ENCODE peak calls at places on chromosomes 3 and 15, in eight cellular contexts. C is HepG2; H is lung; B is upper lobe of left lung; F is CD8-positive, alpha-beta memory T cell; X is naive thymus-derived CD4-positive, alpha-beta T cell; Q is left ventricle myocardium inferior; P is Panc1. R is an unnamed sample.

GRCh38 chr3:44323341-44323955 is 15.1 kb upstream of the TCAIM start:
- DNase-seq in C (peak; percentile 55), H (no peak), B (peak; percentile 68), F (peak; percentile 25), X (peak; percentile 50), Q (peak; percentile 41), P (peak; percentile 35), R (peak; percentile 75)

GRCh38 chr3:184134746-184135148 is 411 bp upstream of the EIF2B5 start:
- DNase-seq in C (no peak), H (no peak), B (no peak), F (no peak), X (no peak), Q (no peak), P (no peak), R (no peak)

GRCh38 chr3:94423566-94423965 is 360.7 kb downstream of the NSUN3 start:
- DNase-seq in C (no peak), H (no peak), B (no peak), F (no peak), X (no peak), Q (no peak), P (no peak), R (no peak)

GRCh38 chr3:55156851-55157650 is 229.2 kb upstream of the LRTM1 start:
- DNase-seq in C (no peak), H (no peak), B (no peak), F (no peak), X (no peak), Q (no peak), P (no peak), R (no peak)

GRCh38 chr3:31546152-31546551 is 13.4 kb downstream of the STT3B start:
- DNase-seq in C (no peak), H (no peak), B (peak; percentile 43), F (no peak), X (no peak), Q (no peak), P (no peak), R (no peak)

GRCh38 chr3:49716169-49716568 is 3.3 kb downstream of the AMIGO3 start:
- DNase-seq in C (no peak), H (no peak), B (no peak), F (no peak), X (no peak), Q (no peak), P (no peak), R (no peak)

GRCh38 chr15:71485094-71485693 is 325.2 kb upstream of the NR2E3 start:
- DNase-seq in C (no peak), H (no peak), B (no peak), F (no peak), X (no peak), Q (no peak), P (no peak), R (no peak)

GRCh38 chr3:104291437-104291851 is 1075.3 kb upstream of the ALCAM start:
- DNase-seq in C (no peak), H (no peak), B (no peak), F (no peak), X (no peak), Q (no peak), P (no peak), R (no peak)

GRCh38 chr3:108053025-108053424 is 37.8 kb downstream of the CD47 start:
- DNase-seq in C (no peak), H (peak; percentile 75), B (peak; percentile 80), F (no peak), X (no peak), Q (no peak), P (no peak), R (no peak)

GRCh38 chr3:179812096-179812382 is 159.2 kb downstream of the USP13 start:
- DNase-seq in C (no peak), H (no peak), B (no peak), F (no peak), X (no peak), Q (no peak), P (no peak), R (no peak)
- H3K36me3 ChIP-seq in C (no peaks in the 10 kb centered on the region), H (no peaks in the 10 kb centered on the region), B (no peaks in the 10 kb centered on the region), F (no peaks in the 10 kb centered on the region), X (no peaks in the 10 kb centered on the region), Q (no peaks in the 10 kb centered on the region), P (no peaks in the 10 kb centered on the region), R (no peaks in the 10 kb centered on the region)

GRCh38 chr15:89141885-89142284 is 53.6 kb downstream of the ABHD2 start:
- DNase-seq in C (no peak), H (no peak), B (no peak), F (no peak), X (no peak), Q (no peak), P (no peak), R (no peak)

GRCh38 chr15:89138999-89139612 is 50.9 kb downstream of the ABHD2 start:
- DNase-seq in C (peak; percentile 47), H (no peak), B (no peak), F (no peak), X (no peak), Q (no peak), P (no peak), R (no peak)

GRCh38 chr15:89142423-89142822 is 54.2 kb downstream of the ABHD2 start:
- DNase-seq in C (no peak), H (no peak), B (no peak), F (no peak), X (no peak), Q (no peak), P (no peak), R (no peak)

GRCh38 chr15:89139613-89140499 is 51.6 kb downstream of the ABHD2 start:
- DNase-seq in C (peak; percentile 62), H (no peak), B (peak; percentile 42), F (no peak), X (no peak), Q (no peak), P (no peak), R (no peak)

DNA sequence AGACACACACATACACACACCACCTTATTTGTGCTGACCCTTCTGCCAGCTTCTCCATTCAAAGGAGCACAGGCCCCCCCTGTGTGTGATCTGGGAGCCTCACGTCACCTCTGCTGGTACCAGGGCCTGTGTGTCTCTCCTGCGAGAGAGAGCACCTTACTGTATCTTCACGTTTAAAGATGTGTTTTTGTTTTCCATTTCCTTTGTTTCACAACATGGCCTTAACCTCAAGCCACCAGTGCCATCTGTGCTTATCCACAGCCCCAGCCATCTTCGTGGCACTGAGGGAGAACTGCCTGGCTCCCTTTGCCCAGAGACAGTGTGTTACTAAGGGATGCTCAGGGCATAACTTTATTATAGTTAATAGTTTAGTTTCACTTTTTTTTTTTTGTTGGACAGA is 52.3 kb downstream of the ABHD2 start:
- DNase-seq in C (no peak), H (no peak), B (no peak), F (no peak), X (no peak), Q (no peak), P (no peak), R (no peak)
- H3K27ac ChIP-seq in C (peak overlapping the region; percentile 90), H (no peak overlapping the region), B (peak overlapping the region; percentile 66), F (no peak overlapping the region), X (no peak overlapping the region), Q (peak overlapping the region; percentile 86), P (peak overlapping the region; percentile 17), R (no peak overlapping the region)

DNA sequence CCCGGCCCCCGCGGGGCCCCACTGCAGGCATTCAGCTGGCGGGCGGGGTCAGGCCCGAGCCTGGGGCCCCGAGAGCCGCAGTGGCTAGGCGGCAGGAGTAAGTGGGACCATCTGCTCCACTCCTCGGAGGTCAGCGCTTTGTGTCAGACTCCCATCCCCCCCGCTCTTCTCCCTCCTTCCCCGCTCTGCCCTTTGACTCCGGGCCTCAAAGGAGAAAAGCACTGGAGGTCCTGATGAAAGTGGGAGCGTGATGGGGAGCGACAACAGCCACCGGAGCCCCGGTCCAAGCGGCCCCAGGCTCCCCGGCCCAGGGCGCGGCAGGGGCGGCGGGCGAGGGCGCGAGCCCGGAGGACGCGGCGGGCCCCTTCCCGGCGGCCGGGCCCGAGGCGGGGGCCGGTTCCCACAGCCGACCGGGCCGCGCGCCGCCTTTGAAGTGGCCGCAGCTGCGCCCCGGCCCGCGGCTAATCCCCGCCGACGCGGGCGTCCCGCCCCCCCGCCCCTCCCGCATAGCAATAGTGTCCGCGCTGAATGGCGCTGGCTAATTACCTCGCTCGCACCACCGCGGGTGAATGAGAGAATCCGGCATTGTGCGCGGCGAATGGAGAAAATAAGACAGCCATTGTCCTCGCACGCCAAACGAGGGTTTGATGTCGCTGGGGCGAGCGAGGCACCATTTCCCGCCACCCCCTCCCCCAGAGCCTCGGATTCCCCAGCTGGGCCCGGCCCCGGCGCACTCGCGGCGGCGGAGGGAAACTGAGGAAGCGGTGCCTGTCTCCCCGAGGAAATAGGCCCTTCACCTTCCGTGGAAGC is 22.4 kb downstream of the IGDCC3 start:
- DNase-seq in C (peak; percentile 29), H (no peak), B (no peak), F (no peak), X (no peak), Q (no peak), P (no peak), R (no peak)
- H3K27me3 ChIP-seq in C (no peaks in the 10 kb centered on the region), H (no peaks in the 10 kb centered on the region), B (no peaks in the 10 kb centered on the region), F (peaks cover 23% of the 10 kb centered on the region), X (peaks cover 5% of the 10 kb centered on the region), Q (peaks cover 70% of the 10 kb centered on the region), P (peaks cover 16% of the 10 kb centered on the region), R (peaks cover 6% of the 10 kb centered on the region)

DNA sequence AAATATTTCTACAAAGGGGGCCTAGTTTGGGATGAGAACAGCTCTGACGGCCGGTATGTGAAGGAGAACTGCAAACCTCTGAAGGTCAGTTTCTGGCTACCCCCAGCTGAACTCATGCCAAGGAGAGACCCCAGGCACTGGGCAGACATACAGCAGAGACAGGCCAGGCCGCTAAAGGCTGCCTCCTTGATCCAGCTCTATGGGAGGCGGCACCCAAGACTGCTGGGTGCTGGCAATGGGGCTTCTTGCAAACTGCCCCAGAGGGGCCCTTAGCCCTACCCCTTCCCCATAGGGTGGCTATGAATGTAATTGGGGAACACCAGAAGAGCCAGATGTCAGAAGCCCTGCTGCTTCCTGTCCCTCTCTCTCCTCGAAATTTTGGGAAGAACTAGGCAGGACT is 13.3 kb downstream of the CLK3 start:
- DNase-seq in C (no peak), H (no peak), B (no peak), F (no peak), X (no peak), Q (no peak), P (no peak), R (no peak)
- H3K36me3 ChIP-seq in C (peaks cover 64% of the 10 kb centered on the region), H (peaks cover 84% of the 10 kb centered on the region), B (peaks cover 99% of the 10 kb centered on the region), F (peaks cover 79% of the 10 kb centered on the region), X (peaks cover 99% of the 10 kb centered on the region), Q (peaks cover 95% of the 10 kb centered on the region), P (peaks cover 28% of the 10 kb centered on the region), R (peaks cover 29% of the 10 kb centered on the region)

GRCh38 chr15:62560943-62561571 is 396.0 kb upstream of the C2CD4B start:
- DNase-seq in C (no peak), H (no peak), B (no peak), F (no peak), X (no peak), Q (no peak), P (no peak), R (peak; percentile 91)
- H3K27ac ChIP-seq in C (no peak overlapping the region), H (no peak overlapping the region), B (no peak overlapping the region), F (no peak overlapping the region), X (no peak overlapping the region), Q (peak overlapping the region; percentile 84), P (no peak overlapping the region), R (peak overlapping the region; percentile 69)

DNA sequence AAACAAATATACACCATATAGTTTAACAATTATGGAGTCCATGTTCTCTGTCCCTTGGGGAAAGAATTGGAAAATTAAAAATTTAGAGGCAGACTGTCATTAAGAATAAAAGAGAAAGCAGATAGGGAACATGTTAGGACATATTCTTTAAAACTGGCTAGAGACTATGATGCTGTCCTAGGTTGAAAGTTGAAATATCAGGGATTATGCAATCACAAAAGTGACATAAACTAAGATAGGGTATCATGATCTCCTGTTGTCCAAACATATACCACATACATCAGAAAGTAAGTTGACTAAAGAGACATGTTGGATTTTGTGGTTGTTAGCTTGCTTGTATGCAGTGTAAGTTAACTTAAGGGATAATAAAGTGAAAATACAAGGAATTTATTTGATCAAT is 9.9 kb upstream of the EID1 start:
- DNase-seq in C (no peak), H (no peak), B (no peak), F (no peak), X (no peak), Q (no peak), P (no peak), R (no peak)
- H3K27me3 ChIP-seq in C (no peaks in the 10 kb centered on the region), H (no peaks in the 10 kb centered on the region), B (no peaks in the 10 kb centered on the region), F (no peaks in the 10 kb centered on the region), X (no peaks in the 10 kb centered on the region), Q (no peaks in the 10 kb centered on the region), P (peaks cover 4% of the 10 kb centered on the region), R (no peaks in the 10 kb centered on the region)